ENCODE peak calls at places on chromosomes 4 and X, in six cellular contexts. V, Y, D, R, C and U are unnamed samples.

GRCh38 chr4:11106769-11107168 is 321.9 kb downstream of the HS3ST1 start:
- DNase-seq in C (peak; percentile 15), D (peak; percentile 4), Y (no peak), V (no peak), R (no peak), U (peak; percentile 27)

GRCh38 chrX:10423716-10424115 is 196.7 kb downstream of the MID1 start:
- DNase-seq in V (no peak), Y (no peak), C (peak; percentile 15), D (no peak), R (no peak), U (no peak)

GRCh38 chr4:139921551-139922184 is 232.3 kb downstream of the MAML3 start:
- DNase-seq in Y (no peak), C (no peak), R (peak; percentile 41), D (no peak), V (no peak), U (no peak)

GRCh38 chrX:13212191-13212651 is 107.6 kb downstream of the ATXN3L start:
- DNase-seq in D (no peak), Y (no peak), C (peak; percentile 23), V (no peak), R (peak; percentile 82), U (peak; percentile 34)

GRCh38 chr4:122798101-122798500 is 28.5 kb upstream of the FGF2 start:
- DNase-seq in V (peak; percentile 14), Y (peak; percentile 70), C (peak; percentile 94), R (peak; percentile 84), D (peak; percentile 93), U (peak; percentile 94)

GRCh38 chrX:48467331-48467761 is 2.7 kb downstream of the SLC38A5 start:
- DNase-seq in C (no peak), R (no peak), Y (peak; percentile 48), V (no peak), D (no peak), U (no peak)

GRCh38 chr4:164204434-164204833 is 549.5 kb upstream of the SMIM31 start:
- DNase-seq in R (peak; percentile 36), D (peak; percentile 97), V (no peak), C (peak; percentile 5), Y (no peak), U (peak; percentile 2)

GRCh38 chr4:170259631-170260153 is 169.9 kb upstream of the AADAT start:
- DNase-seq in D (peak; percentile 64), V (peak; percentile 92), Y (no peak), R (peak; percentile 34), C (peak; percentile 93), U (peak; percentile 65)

GRCh38 chrX:66110112-66110511 is 53.9 kb upstream of the HEPH start:
- DNase-seq in Y (no peak), C (peak; percentile 39), V (peak; percentile 16), R (peak; percentile 1), D (no peak), U (peak; percentile 19)

GRCh38 chr4:184824776-184825393 is 883 bp downstream of the ACSL1 start:
- DNase-seq in D (no peak), C (peak; percentile 11), Y (peak; percentile 78), R (peak; percentile 30), V (peak; percentile 54), U (peak; percentile 17)

GRCh38 chr4:22389240-22389871 is 126.5 kb downstream of the ADGRA3 start:
- DNase-seq in Y (no peak), C (peak; percentile 86), D (peak; percentile 75), V (peak; percentile 79), R (peak; percentile 78), U (peak; percentile 90)

GRCh38 chr4:48570646-48571220 is 80.7 kb downstream of the ZAR1 start:
- DNase-seq in V (no peak), R (no peak), Y (no peak), D (peak; percentile 85), C (peak; percentile 77), U (peak; percentile 5)

GRCh38 chrX:40189018-40189417 is 91.3 kb upstream of the BCOR start:
- DNase-seq in Y (no peak), V (peak; percentile 19), C (no peak), R (no peak), D (peak; percentile 55), U (peak; percentile 35)

GRCh38 chrX:106898462-106898861 is 4.7 kb downstream of the RIPPLY1 start:
- DNase-seq in C (peak; percentile 70), D (peak; percentile 37), V (peak; percentile 48), Y (no peak), R (peak; percentile 63), U (peak; percentile 74)

GRCh38 chrX:53440631-53441517 is 6.7 kb upstream of the HSD17B10 start:
- DNase-seq in Y (peak; percentile 82), D (peak; percentile 58), V (no peak), C (peak; percentile 71), R (peak; percentile 54), U (peak; percentile 66)

GRCh38 chr4:42586775-42587174 is 70.1 kb downstream of the ATP8A1 start:
- DNase-seq in Y (no peak), R (no peak), D (no peak), C (no peak), V (no peak), U (no peak)

GRCh38 chrX:152231106-152231505 is 92.7 kb upstream of the MAGEA10 start:
- DNase-seq in D (no peak), C (no peak), R (no peak), Y (no peak), V (no peak), U (no peak)

GRCh38 chr4:36168127-36168898 is 76.0 kb downstream of the ARAP2 start:
- DNase-seq in C (no peak), Y (no peak), R (no peak), D (peak; percentile 50), V (no peak), U (peak; percentile 10)

GRCh38 chr4:74133786-74134499 is 24.0 kb upstream of the MTHFD2L start:
- DNase-seq in R (peak; percentile 90), C (peak; percentile 95), V (peak; percentile 79), D (peak; percentile 75), Y (peak; percentile 83), U (peak; percentile 97)

GRCh38 chr4:118941799-118942198 is 53.1 kb downstream of the SYNPO2 start:
- DNase-seq in R (no peak), Y (no peak), D (peak; percentile 39), V (no peak), C (peak; percentile 66), U (peak; percentile 16)

GRCh38 chr4:25069014-25069413 is 38.3 kb upstream of the LGI2 start:
- DNase-seq in D (no peak), Y (no peak), V (no peak), R (no peak), C (no peak), U (no peak)

GRCh38 chr4:6938237-6938636 is 28.6 kb downstream of the TBC1D14 start:
- DNase-seq in C (peak; percentile 14), V (no peak), D (no peak), R (peak; percentile 61), Y (no peak), U (no peak)

GRCh38 chrX:22952011-22952410 is 47.7 kb upstream of the DDX53 start:
- DNase-seq in Y (no peak), R (peak; percentile 61), V (no peak), D (peak; percentile 56), C (peak; percentile 44), U (peak; percentile 53)

GRCh38 chrX:57286507-57287251 is at the start of gene FAAH2:
- DNase-seq in R (peak; percentile 1), Y (peak; percentile 86), V (peak; percentile 40), C (no peak), D (no peak), U (no peak)

DNA sequence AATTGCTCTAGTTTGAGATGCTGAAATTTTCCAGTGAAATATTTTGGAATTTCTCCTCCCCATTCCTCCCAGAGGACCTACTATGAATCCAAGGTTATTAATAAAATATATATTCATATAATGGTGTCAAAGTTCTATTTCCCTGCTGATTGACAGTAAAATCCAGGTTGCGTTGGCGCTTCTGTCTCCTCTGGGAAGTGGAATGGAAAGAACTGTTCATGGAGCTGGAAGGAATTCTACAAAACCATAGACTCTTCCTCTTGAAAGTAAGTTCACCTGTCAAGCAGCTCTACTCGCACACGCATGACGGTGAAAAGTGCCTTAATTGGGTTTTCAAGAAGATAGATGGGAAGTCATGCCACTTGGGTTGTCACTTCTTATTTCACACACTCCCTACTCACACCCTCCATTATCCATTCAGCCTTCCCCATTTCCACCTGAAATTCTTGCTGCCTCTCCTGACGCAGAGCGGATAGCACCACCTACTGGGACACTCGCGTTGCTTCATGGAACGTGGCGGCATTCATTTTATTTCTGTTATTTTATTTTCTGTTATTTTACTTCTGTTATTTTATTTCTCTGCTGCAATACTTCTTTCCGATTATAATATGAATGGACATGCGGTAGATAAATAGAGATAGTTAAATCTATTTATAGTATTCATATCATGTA is 351.5 kb downstream of the NLGN4X start:
- DNase-seq in D (peak; percentile 4), Y (no peak), R (no peak), V (peak; percentile 5), C (peak; percentile 4), U (peak; percentile 0)
- TF ChIP-seq CTCF in D (no peak), Y (peak; percentile 46), R (no peak), V (peak; percentile 17), C (peak; percentile 40), U (no peak)

DNA sequence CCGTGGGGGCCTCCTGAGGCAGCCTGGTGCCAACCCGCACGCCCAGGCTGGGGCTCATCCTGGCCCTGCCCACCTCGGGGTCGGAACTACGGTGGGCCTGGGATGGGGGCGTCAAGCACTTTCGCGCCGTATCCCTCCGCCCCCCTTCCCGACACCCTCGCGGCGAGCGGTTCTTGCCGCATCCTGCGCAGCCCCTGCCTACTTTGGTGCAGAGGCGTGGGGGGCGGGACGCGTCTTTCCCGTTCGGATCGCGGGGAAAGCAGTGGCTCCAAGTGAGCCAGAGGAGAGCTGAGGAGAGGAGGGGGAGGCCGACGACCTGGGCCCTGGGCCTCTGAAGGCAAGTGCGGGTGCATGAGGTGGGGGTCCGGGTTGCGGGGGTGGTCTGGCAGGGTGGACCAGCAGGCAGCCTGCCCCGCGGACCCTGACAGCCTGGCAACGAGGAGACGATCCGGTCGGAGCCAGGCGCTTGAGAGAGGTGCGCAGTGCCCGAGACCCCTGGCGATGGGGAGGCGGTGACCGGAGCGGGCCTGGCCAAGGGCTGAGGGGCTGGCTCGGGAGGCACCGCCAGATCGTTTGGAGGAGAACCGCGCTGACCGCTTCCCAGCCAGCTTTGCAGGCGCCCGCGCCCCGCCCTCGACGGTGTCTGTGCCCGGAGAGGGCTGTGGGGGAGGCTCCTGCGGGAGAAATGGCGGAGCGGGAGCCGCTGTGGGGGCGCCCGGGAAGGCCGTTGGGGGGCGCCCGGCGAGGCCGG is at the start of gene GPRASP2:
- DNase-seq in D (peak; percentile 23), C (peak; percentile 6), V (peak; percentile 2), Y (peak; percentile 83), R (peak; percentile 19), U (peak; percentile 13)
- H3K4me3 ChIP-seq in D (peak within 1 kb of the TSS; percentile 71), C (peak within 1 kb of the TSS; percentile 64), V (peak within 1 kb of the TSS; percentile 48), Y (peak within 1 kb of the TSS; percentile 90), R (peak within 1 kb of the TSS; percentile 53), U (peak within 1 kb of the TSS; percentile 74)

GRCh38 chrX:1778817-1779216 is 164.0 kb downstream of the ASMT start:
- DNase-seq in V (no peak), C (no peak), D (peak; percentile 1), R (no peak), Y (no peak), U (peak; percentile 2)

GRCh38 chrX:1788300-1788911 is 173.5 kb downstream of the ASMT start:
- DNase-seq in D (no peak), C (no peak), V (no peak), R (no peak), Y (no peak), U (no peak)

DNA sequence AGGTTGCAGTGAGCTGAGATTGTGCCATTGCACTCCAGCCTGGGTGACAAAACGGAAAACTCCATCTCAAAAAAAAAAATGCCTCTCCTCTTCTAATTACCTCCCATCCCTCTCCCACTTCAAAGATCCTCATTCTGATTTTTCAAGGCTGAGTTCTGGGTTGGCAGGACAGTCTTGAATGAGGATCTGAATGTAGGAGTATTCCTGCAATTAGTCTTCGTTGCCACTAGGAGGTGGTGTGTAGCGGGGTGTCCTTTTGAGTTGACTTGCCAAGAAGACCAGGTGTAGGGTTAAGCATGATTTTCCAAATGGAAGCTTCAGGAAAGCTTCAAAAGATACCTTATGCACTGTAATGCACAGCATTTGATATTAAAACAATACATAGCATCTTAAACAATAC is 169.9 kb downstream of the ASMT start:
- DNase-seq in R (no peak), Y (no peak), D (no peak), V (no peak), C (no peak), U (no peak)
- TF ChIP-seq CTCF in R (no peak), Y (no peak), D (no peak), V (no peak), C (no peak), U (peak; percentile 7)

GRCh38 chrX:45769919-45770582 is 569.4 kb upstream of the DIPK2B start:
- DNase-seq in V (peak; percentile 72), Y (peak; percentile 91), C (peak; percentile 85), D (peak; percentile 95), R (peak; percentile 87), U (peak; percentile 93)
- H3K4me3 ChIP-seq in V (peak overlapping the region; percentile 41), Y (peak overlapping the region; percentile 79), C (peak overlapping the region; percentile 83), D (peak overlapping the region; percentile 84), R (peak overlapping the region; percentile 94), U (peak overlapping the region; percentile 58)